ENCODE peak calls at places on chromosomes 1 and 21, in nine cellular contexts. One of them, this sample, is unnamed.

GRCh38 chr1:230085178-230085515 is 18.1 kb downstream of the GALNT2 start:
- DNase-seq in RWPE2: no peak
- DNase-seq in activated CD4-positive, alpha-beta T cell treated with anti-CD3 and anti-CD28 coated beads, Interleukin-2, amount 10 ng/mL, durations not matched to agents 7 days and 5 days: no peak
- DNase-seq in stimulated activated CD4-positive, alpha-beta T cell treated with anti-CD3 and anti-CD28 coated beads, Interleukin-4, amount 100 ng/mL, for 4 hours: no peak
- DNase-seq in NCI-H1436: no peak
- DNase-seq in HFF-Myc: no peak
- DNase-seq in EH: no peak
- DNase-seq in erythroblast: no peak
- DNase-seq in right atrium auricular region: no peak
- DNase-seq in this sample: no peak

GRCh38 chr1:154352581-154353459 is 27.5 kb downstream of the ATP8B2 start:
- DNase-seq in RWPE2: peak
- DNase-seq in activated CD4-positive, alpha-beta T cell treated with anti-CD3 and anti-CD28 coated beads, Interleukin-2, amount 10 ng/mL, durations not matched to agents 7 days and 5 days: peak
- DNase-seq in stimulated activated CD4-positive, alpha-beta T cell treated with anti-CD3 and anti-CD28 coated beads, Interleukin-4, amount 100 ng/mL, for 4 hours: no peak
- DNase-seq in NCI-H1436: peak
- DNase-seq in HFF-Myc: no peak
- DNase-seq in EH: peak
- DNase-seq in erythroblast: peak
- DNase-seq in right atrium auricular region: peak
- DNase-seq in this sample: peak

GRCh38 chr1:205061665-205062069 is 18.7 kb downstream of the CNTN2 start:
- DNase-seq in RWPE2: no peak
- DNase-seq in activated CD4-positive, alpha-beta T cell treated with anti-CD3 and anti-CD28 coated beads, Interleukin-2, amount 10 ng/mL, durations not matched to agents 7 days and 5 days: peak
- DNase-seq in stimulated activated CD4-positive, alpha-beta T cell treated with anti-CD3 and anti-CD28 coated beads, Interleukin-4, amount 100 ng/mL, for 4 hours: peak
- DNase-seq in NCI-H1436: peak
- DNase-seq in HFF-Myc: peak
- DNase-seq in EH: peak
- DNase-seq in erythroblast: peak
- DNase-seq in right atrium auricular region: peak
- DNase-seq in this sample: peak

GRCh38 chr21:20572582-20572981 is 425.6 kb upstream of the NCAM2 start:
- DNase-seq in RWPE2: no peak
- DNase-seq in activated CD4-positive, alpha-beta T cell treated with anti-CD3 and anti-CD28 coated beads, Interleukin-2, amount 10 ng/mL, durations not matched to agents 7 days and 5 days: no peak
- DNase-seq in stimulated activated CD4-positive, alpha-beta T cell treated with anti-CD3 and anti-CD28 coated beads, Interleukin-4, amount 100 ng/mL, for 4 hours: no peak
- DNase-seq in NCI-H1436: no peak
- DNase-seq in HFF-Myc: no peak
- DNase-seq in EH: no peak
- DNase-seq in erythroblast: no peak
- DNase-seq in right atrium auricular region: no peak
- DNase-seq in this sample: no peak

GRCh38 chr1:21673277-21673780 is 4.2 kb upstream of the RAP1GAP start:
- DNase-seq in RWPE2: no peak
- DNase-seq in activated CD4-positive, alpha-beta T cell treated with anti-CD3 and anti-CD28 coated beads, Interleukin-2, amount 10 ng/mL, durations not matched to agents 7 days and 5 days: no peak
- DNase-seq in stimulated activated CD4-positive, alpha-beta T cell treated with anti-CD3 and anti-CD28 coated beads, Interleukin-4, amount 100 ng/mL, for 4 hours: no peak
- DNase-seq in NCI-H1436: no peak
- DNase-seq in HFF-Myc: peak
- DNase-seq in EH: peak
- DNase-seq in erythroblast: peak
- DNase-seq in right atrium auricular region: peak
- DNase-seq in this sample: peak

GRCh38 chr1:64915381-64916274 is 50.7 kb downstream of the JAK1 start:
- DNase-seq in RWPE2: peak
- DNase-seq in activated CD4-positive, alpha-beta T cell treated with anti-CD3 and anti-CD28 coated beads, Interleukin-2, amount 10 ng/mL, durations not matched to agents 7 days and 5 days: no peak
- DNase-seq in stimulated activated CD4-positive, alpha-beta T cell treated with anti-CD3 and anti-CD28 coated beads, Interleukin-4, amount 100 ng/mL, for 4 hours: no peak
- DNase-seq in NCI-H1436: no peak
- DNase-seq in HFF-Myc: no peak
- DNase-seq in EH: peak
- DNase-seq in erythroblast: no peak
- DNase-seq in right atrium auricular region: no peak
- DNase-seq in this sample: no peak

GRCh38 chr1:168138134-168138533 is 1.4 kb upstream of the GPR161 start:
- DNase-seq in RWPE2: no peak
- DNase-seq in activated CD4-positive, alpha-beta T cell treated with anti-CD3 and anti-CD28 coated beads, Interleukin-2, amount 10 ng/mL, durations not matched to agents 7 days and 5 days: no peak
- DNase-seq in stimulated activated CD4-positive, alpha-beta T cell treated with anti-CD3 and anti-CD28 coated beads, Interleukin-4, amount 100 ng/mL, for 4 hours: no peak
- DNase-seq in NCI-H1436: no peak
- DNase-seq in HFF-Myc: no peak
- DNase-seq in EH: peak
- DNase-seq in erythroblast: no peak
- DNase-seq in right atrium auricular region: no peak
- DNase-seq in this sample: no peak

GRCh38 chr21:43347864-43348766 is 78.8 kb downstream of the SIK1 start:
- DNase-seq in RWPE2: no peak
- DNase-seq in activated CD4-positive, alpha-beta T cell treated with anti-CD3 and anti-CD28 coated beads, Interleukin-2, amount 10 ng/mL, durations not matched to agents 7 days and 5 days: no peak
- DNase-seq in stimulated activated CD4-positive, alpha-beta T cell treated with anti-CD3 and anti-CD28 coated beads, Interleukin-4, amount 100 ng/mL, for 4 hours: no peak
- DNase-seq in NCI-H1436: no peak
- DNase-seq in HFF-Myc: no peak
- DNase-seq in EH: peak
- DNase-seq in erythroblast: no peak
- DNase-seq in right atrium auricular region: no peak
- DNase-seq in this sample: no peak

GRCh38 chr1:193311226-193311948 is 125.0 kb upstream of the B3GALT2 start:
- DNase-seq in RWPE2: no peak
- DNase-seq in activated CD4-positive, alpha-beta T cell treated with anti-CD3 and anti-CD28 coated beads, Interleukin-2, amount 10 ng/mL, durations not matched to agents 7 days and 5 days: no peak
- DNase-seq in stimulated activated CD4-positive, alpha-beta T cell treated with anti-CD3 and anti-CD28 coated beads, Interleukin-4, amount 100 ng/mL, for 4 hours: no peak
- DNase-seq in NCI-H1436: no peak
- DNase-seq in HFF-Myc: no peak
- DNase-seq in EH: peak
- DNase-seq in erythroblast: no peak
- DNase-seq in right atrium auricular region: no peak
- DNase-seq in this sample: no peak

GRCh38 chr1:207825719-207826556 is 74.1 kb downstream of the CD46 start:
- DNase-seq in RWPE2: no peak
- DNase-seq in activated CD4-positive, alpha-beta T cell treated with anti-CD3 and anti-CD28 coated beads, Interleukin-2, amount 10 ng/mL, durations not matched to agents 7 days and 5 days: peak
- DNase-seq in stimulated activated CD4-positive, alpha-beta T cell treated with anti-CD3 and anti-CD28 coated beads, Interleukin-4, amount 100 ng/mL, for 4 hours: peak
- DNase-seq in NCI-H1436: no peak
- DNase-seq in HFF-Myc: no peak
- DNase-seq in EH: peak
- DNase-seq in erythroblast: peak
- DNase-seq in right atrium auricular region: peak
- DNase-seq in this sample: no peak

GRCh38 chr21:36035381-36035791 is 24.9 kb downstream of the SETD4 start:
- DNase-seq in RWPE2: no peak
- DNase-seq in activated CD4-positive, alpha-beta T cell treated with anti-CD3 and anti-CD28 coated beads, Interleukin-2, amount 10 ng/mL, durations not matched to agents 7 days and 5 days: no peak
- DNase-seq in stimulated activated CD4-positive, alpha-beta T cell treated with anti-CD3 and anti-CD28 coated beads, Interleukin-4, amount 100 ng/mL, for 4 hours: no peak
- DNase-seq in NCI-H1436: no peak
- DNase-seq in HFF-Myc: no peak
- DNase-seq in EH: no peak
- DNase-seq in erythroblast: peak
- DNase-seq in right atrium auricular region: no peak
- DNase-seq in this sample: no peak

GRCh38 chr1:64935551-64936158 is 30.7 kb downstream of the JAK1 start:
- DNase-seq in RWPE2: no peak
- DNase-seq in activated CD4-positive, alpha-beta T cell treated with anti-CD3 and anti-CD28 coated beads, Interleukin-2, amount 10 ng/mL, durations not matched to agents 7 days and 5 days: no peak
- DNase-seq in stimulated activated CD4-positive, alpha-beta T cell treated with anti-CD3 and anti-CD28 coated beads, Interleukin-4, amount 100 ng/mL, for 4 hours: no peak
- DNase-seq in NCI-H1436: no peak
- DNase-seq in HFF-Myc: no peak
- DNase-seq in EH: no peak
- DNase-seq in erythroblast: no peak
- DNase-seq in right atrium auricular region: no peak
- DNase-seq in this sample: no peak

GRCh38 chr1:43653339-43653738 is 3.4 kb downstream of the KDM4A start:
- DNase-seq in RWPE2: no peak
- DNase-seq in activated CD4-positive, alpha-beta T cell treated with anti-CD3 and anti-CD28 coated beads, Interleukin-2, amount 10 ng/mL, durations not matched to agents 7 days and 5 days: peak
- DNase-seq in stimulated activated CD4-positive, alpha-beta T cell treated with anti-CD3 and anti-CD28 coated beads, Interleukin-4, amount 100 ng/mL, for 4 hours: no peak
- DNase-seq in NCI-H1436: no peak
- DNase-seq in HFF-Myc: peak
- DNase-seq in EH: peak
- DNase-seq in erythroblast: peak
- DNase-seq in right atrium auricular region: no peak
- DNase-seq in this sample: peak

This sample was measured in GM03348.